ENCODE peak calls at places on chromosomes 7 and 10, in four cellular contexts. U is transverse colon, O is endothelial cell, P is mucosa of gallbladder. H is an unnamed sample.

GRCh38 chr10:127449491-127449890 is 99.6 kb upstream of the NPS start:
- DNase-seq in U (no peak), O (no peak), P (no peak), H (no peak)

GRCh38 chr7:2482725-2483451 is 6.7 kb upstream of the GRIFIN start:
- DNase-seq in U (no peak), O (no peak), P (no peak), H (no peak)

GRCh38 chr7:10156972-10157371 is 816.7 kb upstream of the PHF14 start:
- DNase-seq in U (no peak), O (peak; percentile 18), P (no peak), H (no peak)

GRCh38 chr10:99648717-99649116 is 10.6 kb upstream of the ENTPD7 start:
- DNase-seq in U (no peak), O (no peak), P (no peak), H (no peak)

GRCh38 chr7:47402941-47403340 is 179.0 kb downstream of the TNS3 start:
- DNase-seq in U (peak; percentile 8), O (no peak), P (no peak), H (peak; percentile 23)

GRCh38 chr7:81284576-81284975 is 365.7 kb upstream of the SEMA3C start:
- DNase-seq in U (no peak), O (no peak), P (no peak), H (no peak)

GRCh38 chr7:36145686-36146085 is 7.4 kb upstream of the EEPD1 start:
- DNase-seq in U (no peak), O (no peak), P (no peak), H (no peak)

GRCh38 chr10:133316266-133316665 is 7.6 kb downstream of the ZNF511 start:
- DNase-seq in U (no peak), O (no peak), P (no peak), H (no peak)

GRCh38 chr7:79436378-79436777 is 17.1 kb downstream of the MAGI2 start:
- DNase-seq in U (no peak), O (no peak), P (no peak), H (no peak)